ENCODE peak calls at places on chromosome 9, in ten cellular contexts. One of them, this sample, is unnamed.

GRCh38 chr9:30846644-30847043 is 1537.8 kb upstream of the ACO1 start:
- DNase-seq in ovary: no peak
- DNase-seq in effector memory CD4-positive, alpha-beta T cell: no peak
- DNase-seq in mesendoderm: no peak
- DNase-seq in brain microvascular endothelial cell: no peak
- DNase-seq in A549: no peak
- DNase-seq in cardiac muscle cell: no peak
- DNase-seq in MM.1S: no peak
- DNase-seq in GM23248: no peak
- DNase-seq in mesenchymal stem cell: no peak
- DNase-seq in this sample: no peak

GRCh38 chr9:120383999-120384924 is 195.7 kb downstream of the CDK5RAP2 start:
- DNase-seq in ovary: no peak
- DNase-seq in effector memory CD4-positive, alpha-beta T cell: no peak
- DNase-seq in mesendoderm: no peak
- DNase-seq in brain microvascular endothelial cell: peak
- DNase-seq in A549: no peak
- DNase-seq in cardiac muscle cell: no peak
- DNase-seq in MM.1S: no peak
- DNase-seq in GM23248: peak
- DNase-seq in mesenchymal stem cell: no peak
- DNase-seq in this sample: peak

GRCh38 chr9:81686614-81687520 is 2.5 kb downstream of the TLE1 start:
- DNase-seq in ovary: peak
- DNase-seq in effector memory CD4-positive, alpha-beta T cell: no peak
- DNase-seq in mesendoderm: peak
- DNase-seq in brain microvascular endothelial cell: peak
- DNase-seq in A549: peak
- DNase-seq in cardiac muscle cell: peak
- DNase-seq in MM.1S: peak
- DNase-seq in GM23248: peak
- DNase-seq in mesenchymal stem cell: peak
- DNase-seq in this sample: peak

GRCh38 chr9:16062542-16063240 is 509.8 kb downstream of the CCDC171 start:
- DNase-seq in ovary: no peak
- DNase-seq in effector memory CD4-positive, alpha-beta T cell: no peak
- DNase-seq in mesendoderm: no peak
- DNase-seq in brain microvascular endothelial cell: peak
- DNase-seq in A549: peak
- DNase-seq in cardiac muscle cell: no peak
- DNase-seq in MM.1S: no peak
- DNase-seq in GM23248: peak
- DNase-seq in mesenchymal stem cell: peak
- DNase-seq in this sample: no peak

GRCh38 chr9:123928471-123929176 is 1.3 kb downstream of the DENND1A start:
- DNase-seq in ovary: no peak
- DNase-seq in effector memory CD4-positive, alpha-beta T cell: no peak
- DNase-seq in mesendoderm: no peak
- DNase-seq in brain microvascular endothelial cell: no peak
- DNase-seq in A549: no peak
- DNase-seq in cardiac muscle cell: no peak
- DNase-seq in MM.1S: peak
- DNase-seq in GM23248: peak
- DNase-seq in mesenchymal stem cell: peak
- DNase-seq in this sample: no peak

GRCh38 chr9:108569624-108570023 is 286.2 kb downstream of the ACTL7B start:
- DNase-seq in ovary: no peak
- DNase-seq in effector memory CD4-positive, alpha-beta T cell: no peak
- DNase-seq in mesendoderm: peak
- DNase-seq in brain microvascular endothelial cell: peak
- DNase-seq in A549: peak
- DNase-seq in cardiac muscle cell: no peak
- DNase-seq in MM.1S: no peak
- DNase-seq in GM23248: peak
- DNase-seq in mesenchymal stem cell: peak
- DNase-seq in this sample: no peak

GRCh38 chr9:123453058-123453667 is 97.2 kb downstream of the CRB2 start:
- DNase-seq in ovary: no peak
- DNase-seq in effector memory CD4-positive, alpha-beta T cell: no peak
- DNase-seq in mesendoderm: no peak
- DNase-seq in brain microvascular endothelial cell: no peak
- DNase-seq in A549: no peak
- DNase-seq in cardiac muscle cell: no peak
- DNase-seq in MM.1S: no peak
- DNase-seq in GM23248: no peak
- DNase-seq in mesenchymal stem cell: no peak
- DNase-seq in this sample: no peak

GRCh38 chr9:20408513-20408912 is 213.8 kb downstream of the MLLT3 start:
- DNase-seq in ovary: no peak
- DNase-seq in effector memory CD4-positive, alpha-beta T cell: no peak
- DNase-seq in mesendoderm: peak
- DNase-seq in brain microvascular endothelial cell: no peak
- DNase-seq in A549: no peak
- DNase-seq in cardiac muscle cell: no peak
- DNase-seq in MM.1S: no peak
- DNase-seq in GM23248: no peak
- DNase-seq in mesenchymal stem cell: no peak
- DNase-seq in this sample: peak

GRCh38 chr9:19946446-19947109 is 157.7 kb upstream of the SLC24A2 start:
- DNase-seq in ovary: no peak
- DNase-seq in effector memory CD4-positive, alpha-beta T cell: no peak
- DNase-seq in mesendoderm: peak
- DNase-seq in brain microvascular endothelial cell: no peak
- DNase-seq in A549: peak
- DNase-seq in cardiac muscle cell: peak
- DNase-seq in MM.1S: no peak
- DNase-seq in GM23248: peak
- DNase-seq in mesenchymal stem cell: peak
- DNase-seq in this sample: peak

GRCh38 chr9:82127993-82128710 is 139.6 kb downstream of the SPATA31D1 start:
- DNase-seq in ovary: no peak
- DNase-seq in effector memory CD4-positive, alpha-beta T cell: no peak
- DNase-seq in mesendoderm: no peak
- DNase-seq in brain microvascular endothelial cell: no peak
- DNase-seq in A549: no peak
- DNase-seq in cardiac muscle cell: no peak
- DNase-seq in MM.1S: peak
- DNase-seq in GM23248: no peak
- DNase-seq in mesenchymal stem cell: no peak
- DNase-seq in this sample: no peak

GRCh38 chr9:124855944-124856773 is 2.9 kb downstream of the WDR38 start:
- DNase-seq in ovary: no peak
- DNase-seq in effector memory CD4-positive, alpha-beta T cell: no peak
- DNase-seq in mesendoderm: peak
- DNase-seq in brain microvascular endothelial cell: no peak
- DNase-seq in A549: peak
- DNase-seq in cardiac muscle cell: peak
- DNase-seq in MM.1S: no peak
- DNase-seq in GM23248: peak
- DNase-seq in mesenchymal stem cell: no peak
- DNase-seq in this sample: peak

GRCh38 chr9:16551692-16552091 is 318.8 kb downstream of the BNC2 start:
- DNase-seq in ovary: no peak
- DNase-seq in effector memory CD4-positive, alpha-beta T cell: no peak
- DNase-seq in mesendoderm: no peak
- DNase-seq in brain microvascular endothelial cell: no peak
- DNase-seq in A549: no peak
- DNase-seq in cardiac muscle cell: no peak
- DNase-seq in MM.1S: no peak
- DNase-seq in GM23248: no peak
- DNase-seq in mesenchymal stem cell: no peak
- DNase-seq in this sample: no peak

GRCh38 chr9:16335788-16336580 is 534.5 kb downstream of the BNC2 start:
- DNase-seq in ovary: peak
- DNase-seq in effector memory CD4-positive, alpha-beta T cell: no peak
- DNase-seq in mesendoderm: no peak
- DNase-seq in brain microvascular endothelial cell: peak
- DNase-seq in A549: peak
- DNase-seq in cardiac muscle cell: no peak
- DNase-seq in MM.1S: peak
- DNase-seq in GM23248: peak
- DNase-seq in mesenchymal stem cell: peak
- DNase-seq in this sample: no peak

GRCh38 chr9:22815246-22815645 is 368.6 kb downstream of the DMRTA1 start:
- DNase-seq in ovary: no peak
- DNase-seq in effector memory CD4-positive, alpha-beta T cell: no peak
- DNase-seq in mesendoderm: no peak
- DNase-seq in brain microvascular endothelial cell: no peak
- DNase-seq in A549: no peak
- DNase-seq in cardiac muscle cell: no peak
- DNase-seq in MM.1S: peak
- DNase-seq in GM23248: no peak
- DNase-seq in mesenchymal stem cell: no peak
- DNase-seq in this sample: no peak
- H3K27ac ChIP-seq in ovary: no peak
- H3K27ac ChIP-seq in effector memory CD4-positive, alpha-beta T cell: no peak
- H3K27ac ChIP-seq in mesendoderm: no peak
- H3K27ac ChIP-seq in brain microvascular endothelial cell: no peak
- H3K27ac ChIP-seq in A549: no peak
- H3K27ac ChIP-seq in cardiac muscle cell: no peak
- H3K27ac ChIP-seq in MM.1S: no peak
- H3K27ac ChIP-seq in GM23248: no peak
- H3K27ac ChIP-seq in mesenchymal stem cell: no peak
- H3K27ac ChIP-seq in this sample: no peak

GRCh38 chr9:91211919-91212318 is 149.8 kb downstream of the AUH start:
- DNase-seq in ovary: no peak
- DNase-seq in effector memory CD4-positive, alpha-beta T cell: no peak
- DNase-seq in mesendoderm: no peak
- DNase-seq in brain microvascular endothelial cell: no peak
- DNase-seq in A549: no peak
- DNase-seq in cardiac muscle cell: no peak
- DNase-seq in MM.1S: no peak
- DNase-seq in GM23248: peak
- DNase-seq in mesenchymal stem cell: no peak
- DNase-seq in this sample: no peak
- H3K27ac ChIP-seq in ovary: no peak
- H3K27ac ChIP-seq in effector memory CD4-positive, alpha-beta T cell: no peak
- H3K27ac ChIP-seq in mesendoderm: no peak
- H3K27ac ChIP-seq in brain microvascular endothelial cell: no peak
- H3K27ac ChIP-seq in A549: no peak
- H3K27ac ChIP-seq in cardiac muscle cell: peak
- H3K27ac ChIP-seq in MM.1S: no peak
- H3K27ac ChIP-seq in GM23248: no peak
- H3K27ac ChIP-seq in mesenchymal stem cell: peak
- H3K27ac ChIP-seq in this sample: no peak

GRCh38 chr9:27468000-27468399 is 56.1 kb upstream of the IFNK start:
- DNase-seq in ovary: no peak
- DNase-seq in effector memory CD4-positive, alpha-beta T cell: no peak
- DNase-seq in mesendoderm: no peak
- DNase-seq in brain microvascular endothelial cell: no peak
- DNase-seq in A549: no peak
- DNase-seq in cardiac muscle cell: no peak
- DNase-seq in MM.1S: no peak
- DNase-seq in GM23248: no peak
- DNase-seq in mesenchymal stem cell: no peak
- DNase-seq in this sample: no peak
- H3K27ac ChIP-seq in ovary: no peak
- H3K27ac ChIP-seq in effector memory CD4-positive, alpha-beta T cell: no peak
- H3K27ac ChIP-seq in mesendoderm: no peak
- H3K27ac ChIP-seq in brain microvascular endothelial cell: no peak
- H3K27ac ChIP-seq in A549: no peak
- H3K27ac ChIP-seq in cardiac muscle cell: no peak
- H3K27ac ChIP-seq in MM.1S: no peak
- H3K27ac ChIP-seq in GM23248: no peak
- H3K27ac ChIP-seq in mesenchymal stem cell: no peak
- H3K27ac ChIP-seq in this sample: no peak

GRCh38 chr9:347667-348292 is 133.1 kb downstream of the DOCK8 start:
- DNase-seq in ovary: no peak
- DNase-seq in effector memory CD4-positive, alpha-beta T cell: no peak
- DNase-seq in mesendoderm: peak
- DNase-seq in brain microvascular endothelial cell: no peak
- DNase-seq in A549: peak
- DNase-seq in cardiac muscle cell: peak
- DNase-seq in MM.1S: no peak
- DNase-seq in GM23248: peak
- DNase-seq in mesenchymal stem cell: peak
- DNase-seq in this sample: peak

GRCh38 chr9:343773-344172 is 129.1 kb downstream of the DOCK8 start:
- DNase-seq in ovary: no peak
- DNase-seq in effector memory CD4-positive, alpha-beta T cell: no peak
- DNase-seq in mesendoderm: no peak
- DNase-seq in brain microvascular endothelial cell: no peak
- DNase-seq in A549: no peak
- DNase-seq in cardiac muscle cell: no peak
- DNase-seq in MM.1S: no peak
- DNase-seq in GM23248: no peak
- DNase-seq in mesenchymal stem cell: no peak
- DNase-seq in this sample: no peak

GRCh38 chr9:350354-350753 is 135.7 kb downstream of the DOCK8 start:
- DNase-seq in ovary: no peak
- DNase-seq in effector memory CD4-positive, alpha-beta T cell: no peak
- DNase-seq in mesendoderm: no peak
- DNase-seq in brain microvascular endothelial cell: no peak
- DNase-seq in A549: no peak
- DNase-seq in cardiac muscle cell: no peak
- DNase-seq in MM.1S: no peak
- DNase-seq in GM23248: no peak
- DNase-seq in mesenchymal stem cell: no peak
- DNase-seq in this sample: no peak

GRCh38 chr9:341634-342421 is 127.2 kb downstream of the DOCK8 start:
- DNase-seq in ovary: no peak
- DNase-seq in effector memory CD4-positive, alpha-beta T cell: no peak
- DNase-seq in mesendoderm: no peak
- DNase-seq in brain microvascular endothelial cell: no peak
- DNase-seq in A549: no peak
- DNase-seq in cardiac muscle cell: no peak
- DNase-seq in MM.1S: no peak
- DNase-seq in GM23248: no peak
- DNase-seq in mesenchymal stem cell: no peak
- DNase-seq in this sample: no peak

DNA sequence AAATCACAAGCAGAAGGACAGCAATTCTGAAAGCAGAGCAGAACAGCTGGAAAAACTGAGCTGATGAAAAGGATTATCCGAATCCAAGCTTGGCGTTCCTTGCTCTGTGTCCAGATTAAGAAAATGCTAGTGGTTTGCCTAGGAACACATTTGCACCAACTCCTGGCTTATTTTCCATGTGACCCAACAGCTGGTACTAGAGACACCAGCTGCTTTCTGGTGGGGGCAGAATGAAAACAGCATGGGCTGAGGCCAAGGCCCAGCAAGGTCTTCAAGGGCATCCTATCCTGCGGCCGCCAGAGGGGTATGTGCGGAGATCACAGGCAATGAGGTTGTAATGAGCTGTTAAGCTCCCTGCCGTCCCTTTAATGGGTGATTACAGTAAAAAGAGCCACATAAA is 131.4 kb downstream of the DOCK8 start:
- DNase-seq in ovary: no peak
- DNase-seq in effector memory CD4-positive, alpha-beta T cell: no peak
- DNase-seq in mesendoderm: peak
- DNase-seq in brain microvascular endothelial cell: no peak
- DNase-seq in A549: no peak
- DNase-seq in cardiac muscle cell: no peak
- DNase-seq in MM.1S: no peak
- DNase-seq in GM23248: no peak
- DNase-seq in mesenchymal stem cell: no peak
- DNase-seq in this sample: no peak
- H3K27ac ChIP-seq in ovary: no peak
- H3K27ac ChIP-seq in effector memory CD4-positive, alpha-beta T cell: no peak
- H3K27ac ChIP-seq in mesendoderm: no peak
- H3K27ac ChIP-seq in brain microvascular endothelial cell: no peak
- H3K27ac ChIP-seq in A549: no peak
- H3K27ac ChIP-seq in cardiac muscle cell: no peak
- H3K27ac ChIP-seq in MM.1S: no peak
- H3K27ac ChIP-seq in GM23248: no peak
- H3K27ac ChIP-seq in mesenchymal stem cell: no peak
- H3K27ac ChIP-seq in this sample: no peak

GRCh38 chr9:135882011-135882410 is 25.3 kb downstream of the CAMSAP1 start:
- DNase-seq in ovary: no peak
- DNase-seq in effector memory CD4-positive, alpha-beta T cell: no peak
- DNase-seq in mesendoderm: peak
- DNase-seq in brain microvascular endothelial cell: no peak
- DNase-seq in A549: no peak
- DNase-seq in cardiac muscle cell: no peak
- DNase-seq in MM.1S: no peak
- DNase-seq in GM23248: no peak
- DNase-seq in mesenchymal stem cell: no peak
- DNase-seq in this sample: no peak
- H3K27ac ChIP-seq in ovary: no peak
- H3K27ac ChIP-seq in effector memory CD4-positive, alpha-beta T cell: no peak
- H3K27ac ChIP-seq in mesendoderm: no peak
- H3K27ac ChIP-seq in brain microvascular endothelial cell: no peak
- H3K27ac ChIP-seq in A549: no peak
- H3K27ac ChIP-seq in cardiac muscle cell: no peak
- H3K27ac ChIP-seq in MM.1S: no peak
- H3K27ac ChIP-seq in GM23248: no peak
- H3K27ac ChIP-seq in mesenchymal stem cell: no peak
- H3K27ac ChIP-seq in this sample: no peak

This sample was measured in neural progenitor cell.